ENCODE peak calls at places on chromosomes 11 and 22, in four cellular contexts. One of them, this sample, is unnamed.

GRCh38 chr11:125001073-125001764 is 47.2 kb downstream of the CCDC15 start:
- DNase-seq in GF-D8: no peak
- DNase-seq in upper lobe of left lung: no peak
- DNase-seq in heart left ventricle: no peak
- DNase-seq in this sample: no peak

GRCh38 chr11:114311946-114312345 is 15.7 kb downstream of the NNMT start:
- DNase-seq in GF-D8: no peak
- DNase-seq in upper lobe of left lung: peak; percentile 39
- DNase-seq in heart left ventricle: no peak
- DNase-seq in this sample: no peak

GRCh38 chr11:86818466-86819282 is 18.3 kb downstream of the PRSS23 start:
- DNase-seq in GF-D8: peak; percentile 49
- DNase-seq in upper lobe of left lung: no peak
- DNase-seq in heart left ventricle: no peak
- DNase-seq in this sample: no peak

GRCh38 chr22:33923660-33924246 is 3.5 kb upstream of the LARGE1 start:
- DNase-seq in GF-D8: no peak
- DNase-seq in upper lobe of left lung: no peak
- DNase-seq in heart left ventricle: peak; percentile 58
- DNase-seq in this sample: peak; percentile 56

GRCh38 chr11:65301491-65302329 is 13.0 kb upstream of the CDC42EP2 start:
- DNase-seq in GF-D8: no peak
- DNase-seq in upper lobe of left lung: peak; percentile 77
- DNase-seq in heart left ventricle: peak; percentile 86
- DNase-seq in this sample: peak; percentile 90

GRCh38 chr11:128904872-128905344 is 13.8 kb downstream of the KCNJ5 start:
- DNase-seq in GF-D8: no peak
- DNase-seq in upper lobe of left lung: no peak
- DNase-seq in heart left ventricle: peak; percentile 69
- DNase-seq in this sample: no peak

GRCh38 chr11:75869661-75870455 is 54.8 kb downstream of the UVRAG start:
- DNase-seq in GF-D8: no peak
- DNase-seq in upper lobe of left lung: no peak
- DNase-seq in heart left ventricle: no peak
- DNase-seq in this sample: no peak

GRCh38 chr22:22941831-22942510 is 54.4 kb downstream of the IGLL5 start:
- DNase-seq in GF-D8: no peak
- DNase-seq in upper lobe of left lung: no peak
- DNase-seq in heart left ventricle: no peak
- DNase-seq in this sample: no peak

GRCh38 chr11:104830080-104830479 is 68.2 kb downstream of the CASP12 start:
- DNase-seq in GF-D8: no peak
- DNase-seq in upper lobe of left lung: no peak
- DNase-seq in heart left ventricle: no peak
- DNase-seq in this sample: no peak

GRCh38 chr11:36564376-36565032 is 3.3 kb upstream of the RAG1 start:
- DNase-seq in GF-D8: no peak
- DNase-seq in upper lobe of left lung: no peak
- DNase-seq in heart left ventricle: peak; percentile 47
- DNase-seq in this sample: peak; percentile 39

GRCh38 chr11:99911116-99911515 is 776.0 kb upstream of the ARHGAP42 start:
- DNase-seq in GF-D8: no peak
- DNase-seq in upper lobe of left lung: no peak
- DNase-seq in heart left ventricle: no peak
- DNase-seq in this sample: no peak

GRCh38 chr11:1655168-1656060 is 25.8 kb downstream of the KRTAP5-5 start:
- DNase-seq in GF-D8: no peak
- DNase-seq in upper lobe of left lung: peak; percentile 51
- DNase-seq in heart left ventricle: no peak
- DNase-seq in this sample: no peak

GRCh38 chr11:45204761-45205160 is 58.3 kb downstream of the PRDM11 start:
- DNase-seq in GF-D8: no peak
- DNase-seq in upper lobe of left lung: no peak
- DNase-seq in heart left ventricle: no peak
- DNase-seq in this sample: no peak

GRCh38 chr11:95365346-95365745 is 134.3 kb upstream of the SESN3 start:
- DNase-seq in GF-D8: peak; percentile 65
- DNase-seq in upper lobe of left lung: no peak
- DNase-seq in heart left ventricle: no peak
- DNase-seq in this sample: no peak

GRCh38 chr22:23279781-23280180 is 99.5 kb downstream of the BCR start:
- DNase-seq in GF-D8: no peak
- DNase-seq in upper lobe of left lung: no peak
- DNase-seq in heart left ventricle: no peak
- DNase-seq in this sample: peak; percentile 55

GRCh38 chr22:36315325-36315724 is 62.4 kb downstream of the APOL1 start:
- DNase-seq in GF-D8: no peak
- DNase-seq in upper lobe of left lung: no peak
- DNase-seq in heart left ventricle: no peak
- DNase-seq in this sample: no peak

GRCh38 chr22:20781272-20781990 is 7.5 kb downstream of the SERPIND1 start:
- DNase-seq in GF-D8: no peak
- DNase-seq in upper lobe of left lung: no peak
- DNase-seq in heart left ventricle: no peak
- DNase-seq in this sample: no peak

GRCh38 chr11:67373916-67374570 is 645 bp upstream of the CLCF1 start:
- DNase-seq in GF-D8: peak; percentile 46
- DNase-seq in upper lobe of left lung: peak; percentile 86
- DNase-seq in heart left ventricle: peak; percentile 74
- DNase-seq in this sample: peak; percentile 90

GRCh38 chr11:1297576-1298473 is 11.6 kb downstream of the TOLLIP start:
- DNase-seq in GF-D8: no peak
- DNase-seq in upper lobe of left lung: peak; percentile 57
- DNase-seq in heart left ventricle: peak; percentile 38
- DNase-seq in this sample: no peak

GRCh38 chr11:63534895-63535461 is 1.6 kb upstream of the PLAAT4 start:
- DNase-seq in GF-D8: no peak
- DNase-seq in upper lobe of left lung: no peak
- DNase-seq in heart left ventricle: no peak
- DNase-seq in this sample: no peak

GRCh38 chr22:38423512-38424503 is 31.2 kb downstream of the KCNJ4 start:
- DNase-seq in GF-D8: no peak
- DNase-seq in upper lobe of left lung: no peak
- DNase-seq in heart left ventricle: peak; percentile 16
- DNase-seq in this sample: no peak

GRCh38 chr11:35064114-35064800 is 74.7 kb upstream of the CD44 start:
- DNase-seq in GF-D8: no peak
- DNase-seq in upper lobe of left lung: no peak
- DNase-seq in heart left ventricle: no peak
- DNase-seq in this sample: no peak

GRCh38 chr11:86176165-86176884 is 68.2 kb upstream of the EED start:
- DNase-seq in GF-D8: no peak
- DNase-seq in upper lobe of left lung: no peak
- DNase-seq in heart left ventricle: no peak
- DNase-seq in this sample: no peak